ENCODE peak calls at places on chromosomes 1 and 21, in six cellular contexts. E is activated CD4-positive, alpha-beta T cell treated with anti-CD3 and anti-CD28 coated beads for 1 hour; K is Kasumi-1; X is AG10803; P is activated effector memory CD4-positive, alpha-beta T cell treated with Interleukin-2 at 50 U/mL for 16 hours; D is EL. R is an unnamed sample.

GRCh38 chr21:20661221-20661620 is 337.0 kb upstream of the NCAM2 start:
- DNase-seq in E (no peak), K (no peak), X (no peak), P (no peak), D (no peak), R (no peak)

GRCh38 chr1:113978863-113979702 is at the start of gene OLFML3:
- DNase-seq in E (no peak), K (peak), X (peak), P (no peak), D (peak), R (peak)

GRCh38 chr21:32256873-32257620 is 21.8 kb downstream of the MIS18A start:
- DNase-seq in E (no peak), K (no peak), X (peak), P (no peak), D (peak), R (peak)

GRCh38 chr21:40117236-40117635 is 250.0 kb downstream of the PCP4 start:
- DNase-seq in E (no peak), K (no peak), X (no peak), P (no peak), D (no peak), R (no peak)

GRCh38 chr1:205091043-205091740 is 6.9 kb upstream of the TMEM81 start:
- DNase-seq in E (no peak), K (no peak), X (peak), P (no peak), D (no peak), R (no peak)

GRCh38 chr1:156400191-156400920 is 31.3 kb downstream of the RHBG start:
- DNase-seq in E (no peak), K (no peak), X (no peak), P (no peak), D (no peak), R (no peak)

GRCh38 chr1:173661271-173661670 is 8.4 kb downstream of the ANKRD45 start:
- DNase-seq in E (no peak), K (no peak), X (no peak), P (no peak), D (no peak), R (no peak)

GRCh38 chr1:211753649-211754251 is 76.8 kb downstream of the LPGAT1 start:
- DNase-seq in E (no peak), K (no peak), X (no peak), P (no peak), D (no peak), R (no peak)

GRCh38 chr21:30482130-30482529 is 2.0 kb upstream of the KRTAP19-1 start:
- DNase-seq in E (no peak), K (no peak), X (no peak), P (no peak), D (no peak), R (no peak)

GRCh38 chr21:38796426-38796825 is 9.3 kb upstream of the ETS2 start:
- DNase-seq in E (no peak), K (no peak), X (no peak), P (no peak), D (peak), R (no peak)

GRCh38 chr1:30319765-30320580 is 403.4 kb downstream of the MATN1 start:
- DNase-seq in E (peak), K (no peak), X (no peak), P (no peak), D (no peak), R (no peak)